ENCODE peak calls at places on chromosomes 6 and 20, in ten cellular contexts. V, W, A, N, Z, P, O, T, H and R are unnamed samples.

GRCh38 chr6:107246249-107246971 is 131.1 kb upstream of the BEND3 start:
- DNase-seq in H (no peak), Z (no peak), O (no peak), T (no peak), W (no peak), A (no peak), N (no peak), P (no peak), V (no peak), R (no peak)

GRCh38 chr20:20413801-20414200 is 45.9 kb downstream of the INSM1 start:
- DNase-seq in W (no peak), T (no peak), H (no peak), V (no peak), P (no peak), A (no peak), N (no peak), Z (no peak), O (no peak), R (no peak)

GRCh38 chr6:131182991-131183425 is 47.7 kb downstream of the AKAP7 start:
- DNase-seq in N (peak), O (no peak), H (no peak), T (no peak), Z (peak), W (peak), A (no peak), P (no peak), V (no peak), R (no peak)

GRCh38 chr20:10225439-10226080 is 6.9 kb downstream of the SNAP25 start:
- DNase-seq in N (no peak), O (no peak), T (no peak), Z (no peak), W (peak), A (peak), H (no peak), P (no peak), V (no peak), R (no peak)

GRCh38 chr6:106128981-106129761 is 43.0 kb downstream of the PRDM1 start:
- DNase-seq in Z (peak), V (no peak), A (peak), T (no peak), O (no peak), H (no peak), P (no peak), N (peak), W (no peak), R (no peak)

GRCh38 chr20:25238319-25239037 is 9.4 kb upstream of the PYGB start:
- DNase-seq in T (no peak), V (no peak), P (no peak), H (no peak), N (no peak), O (no peak), Z (no peak), A (peak), W (no peak), R (no peak)

GRCh38 chr6:151488226-151488625 is 5.6 kb upstream of the CCDC170 start:
- DNase-seq in N (no peak), A (peak), H (no peak), V (no peak), O (no peak), W (no peak), Z (peak), T (no peak), P (no peak), R (no peak)

GRCh38 chr6:72246926-72247325 is 360.6 kb downstream of the RIMS1 start:
- DNase-seq in T (no peak), P (peak), A (no peak), H (no peak), Z (no peak), W (peak), N (no peak), V (no peak), O (no peak), R (no peak)

GRCh38 chr20:20713244-20713765 is 861 bp upstream of the RALGAPA2 start:
- DNase-seq in A (no peak), H (no peak), O (no peak), T (peak), Z (no peak), V (no peak), N (no peak), P (no peak), W (no peak), R (no peak)

GRCh38 chr6:21886601-21887091 is 293.1 kb downstream of the SOX4 start:
- DNase-seq in O (no peak), P (no peak), H (no peak), Z (no peak), W (no peak), V (no peak), A (peak), T (no peak), N (no peak), R (no peak)

GRCh38 chr6:22447862-22448261 is 121.5 kb upstream of the HDGFL1 start:
- DNase-seq in V (no peak), A (no peak), Z (no peak), N (no peak), W (no peak), O (no peak), P (no peak), T (no peak), H (no peak), R (no peak)

GRCh38 chr6:143802833-143803565 is 40.1 kb upstream of the LTV1 start:
- DNase-seq in O (no peak), N (no peak), H (no peak), W (no peak), P (no peak), V (no peak), Z (no peak), T (no peak), A (no peak), R (no peak)

GRCh38 chr6:138509371-138509770 is 10.1 kb upstream of the NHSL1 start:
- DNase-seq in P (no peak), A (peak), V (no peak), Z (peak), N (no peak), T (no peak), W (peak), O (no peak), H (no peak), R (no peak)

GRCh38 chr6:36929607-36930006 is 24.9 kb upstream of the PI16 start:
- DNase-seq in A (no peak), Z (peak), O (no peak), V (no peak), W (no peak), N (peak), H (no peak), P (no peak), T (no peak), R (no peak)

GRCh38 chr20:53146201-53146891 is 174.2 kb downstream of the TSHZ2 start:
- DNase-seq in Z (no peak), V (no peak), A (peak), P (no peak), O (no peak), H (peak), N (no peak), T (no peak), W (no peak), R (no peak)

GRCh38 chr6:122286512-122286911 is 112.9 kb upstream of the HSF2 start:
- DNase-seq in W (no peak), O (no peak), P (no peak), A (no peak), T (no peak), N (no peak), V (no peak), Z (no peak), H (no peak), R (no peak)

GRCh38 chr20:58690351-58690750 is 2.2 kb upstream of the NPEPL1 start:
- DNase-seq in O (no peak), H (no peak), A (no peak), P (no peak), T (no peak), Z (no peak), N (no peak), V (no peak), W (no peak), R (no peak)

GRCh38 chr20:47189060-47189459 is 167.4 kb downstream of the ZMYND8 start:
- DNase-seq in T (no peak), O (no peak), N (no peak), H (no peak), W (no peak), Z (no peak), P (no peak), A (no peak), V (no peak), R (no peak)